ENCODE peak calls at places on chromosomes 11 and 22, in eight cellular contexts. One of them, this sample, is unnamed.

GRCh38 chr11:2320591-2321310 is 18.9 kb downstream of the TSPAN32 start:
- DNase-seq in NCI-H2171 treated with DMSO at 0.1 percent for 48 hours: no peak
- DNase-seq in substantia nigra: no peak
- DNase-seq in AML-193: no peak
- DNase-seq in stimulated activated CD4-positive, alpha-beta T cell treated with anti-CD3 and anti-CD28 coated beads, Interleukin-15, amount 100 ng/mL, for 24 hours: no peak
- DNase-seq in mucosa of gallbladder: no peak
- DNase-seq in activated naive CD4-positive, alpha-beta T cell: no peak
- DNase-seq in foreskin fibroblast: no peak
- DNase-seq in this sample: no peak

GRCh38 chr11:25981998-25982397 is 349.9 kb upstream of the ANO3 start:
- DNase-seq in activated naive CD4-positive, alpha-beta T cell: no peak
- DNase-seq in mucosa of gallbladder: peak
- DNase-seq in AML-193: peak
- DNase-seq in NCI-H2171 treated with DMSO at 0.1 percent for 48 hours: peak
- DNase-seq in stimulated activated CD4-positive, alpha-beta T cell treated with anti-CD3 and anti-CD28 coated beads, Interleukin-15, amount 100 ng/mL, for 24 hours: no peak
- DNase-seq in foreskin fibroblast: peak
- DNase-seq in substantia nigra: no peak
- DNase-seq in this sample: peak

GRCh38 chr11:45145421-45146071 is 893 bp upstream of the PRDM11 start:
- DNase-seq in NCI-H2171 treated with DMSO at 0.1 percent for 48 hours: no peak
- DNase-seq in substantia nigra: peak
- DNase-seq in activated naive CD4-positive, alpha-beta T cell: no peak
- DNase-seq in foreskin fibroblast: peak
- DNase-seq in mucosa of gallbladder: peak
- DNase-seq in stimulated activated CD4-positive, alpha-beta T cell treated with anti-CD3 and anti-CD28 coated beads, Interleukin-15, amount 100 ng/mL, for 24 hours: peak
- DNase-seq in AML-193: no peak
- DNase-seq in this sample: peak

GRCh38 chr11:76385903-76386302 is 4.8 kb downstream of the GVQW3 start:
- DNase-seq in activated naive CD4-positive, alpha-beta T cell: no peak
- DNase-seq in AML-193: no peak
- DNase-seq in mucosa of gallbladder: peak
- DNase-seq in foreskin fibroblast: peak
- DNase-seq in substantia nigra: no peak
- DNase-seq in stimulated activated CD4-positive, alpha-beta T cell treated with anti-CD3 and anti-CD28 coated beads, Interleukin-15, amount 100 ng/mL, for 24 hours: no peak
- DNase-seq in NCI-H2171 treated with DMSO at 0.1 percent for 48 hours: no peak
- DNase-seq in this sample: no peak

GRCh38 chr11:68271781-68272608 is at the start of gene C11orf24:
- DNase-seq in AML-193: peak
- DNase-seq in mucosa of gallbladder: peak
- DNase-seq in stimulated activated CD4-positive, alpha-beta T cell treated with anti-CD3 and anti-CD28 coated beads, Interleukin-15, amount 100 ng/mL, for 24 hours: peak
- DNase-seq in substantia nigra: peak
- DNase-seq in activated naive CD4-positive, alpha-beta T cell: peak
- DNase-seq in NCI-H2171 treated with DMSO at 0.1 percent for 48 hours: peak
- DNase-seq in foreskin fibroblast: peak
- DNase-seq in this sample: peak

GRCh38 chr11:118042791-118043190 is 34.1 kb upstream of the TMPRSS4 start:
- DNase-seq in AML-193: no peak
- DNase-seq in substantia nigra: no peak
- DNase-seq in activated naive CD4-positive, alpha-beta T cell: no peak
- DNase-seq in NCI-H2171 treated with DMSO at 0.1 percent for 48 hours: no peak
- DNase-seq in mucosa of gallbladder: no peak
- DNase-seq in stimulated activated CD4-positive, alpha-beta T cell treated with anti-CD3 and anti-CD28 coated beads, Interleukin-15, amount 100 ng/mL, for 24 hours: no peak
- DNase-seq in foreskin fibroblast: no peak
- DNase-seq in this sample: no peak

GRCh38 chr11:1708716-1709115 is 11.7 kb downstream of the KRTAP5-6 start:
- DNase-seq in stimulated activated CD4-positive, alpha-beta T cell treated with anti-CD3 and anti-CD28 coated beads, Interleukin-15, amount 100 ng/mL, for 24 hours: no peak
- DNase-seq in activated naive CD4-positive, alpha-beta T cell: no peak
- DNase-seq in AML-193: no peak
- DNase-seq in substantia nigra: no peak
- DNase-seq in foreskin fibroblast: no peak
- DNase-seq in mucosa of gallbladder: no peak
- DNase-seq in NCI-H2171 treated with DMSO at 0.1 percent for 48 hours: no peak
- DNase-seq in this sample: no peak

GRCh38 chr11:17738350-17739207 is 4.0 kb downstream of the KCNC1 start:
- DNase-seq in foreskin fibroblast: no peak
- DNase-seq in NCI-H2171 treated with DMSO at 0.1 percent for 48 hours: no peak
- DNase-seq in AML-193: no peak
- DNase-seq in substantia nigra: no peak
- DNase-seq in stimulated activated CD4-positive, alpha-beta T cell treated with anti-CD3 and anti-CD28 coated beads, Interleukin-15, amount 100 ng/mL, for 24 hours: no peak
- DNase-seq in activated naive CD4-positive, alpha-beta T cell: no peak
- DNase-seq in mucosa of gallbladder: no peak
- DNase-seq in this sample: no peak

GRCh38 chr11:65650547-65651338 is 12.0 kb downstream of the RELA start:
- DNase-seq in NCI-H2171 treated with DMSO at 0.1 percent for 48 hours: no peak
- DNase-seq in foreskin fibroblast: no peak
- DNase-seq in activated naive CD4-positive, alpha-beta T cell: no peak
- DNase-seq in substantia nigra: no peak
- DNase-seq in AML-193: no peak
- DNase-seq in mucosa of gallbladder: no peak
- DNase-seq in stimulated activated CD4-positive, alpha-beta T cell treated with anti-CD3 and anti-CD28 coated beads, Interleukin-15, amount 100 ng/mL, for 24 hours: peak
- DNase-seq in this sample: no peak

GRCh38 chr22:30485362-30485988 is 13.7 kb upstream of the SEC14L3 start:
- DNase-seq in AML-193: peak
- DNase-seq in NCI-H2171 treated with DMSO at 0.1 percent for 48 hours: peak
- DNase-seq in stimulated activated CD4-positive, alpha-beta T cell treated with anti-CD3 and anti-CD28 coated beads, Interleukin-15, amount 100 ng/mL, for 24 hours: peak
- DNase-seq in activated naive CD4-positive, alpha-beta T cell: peak
- DNase-seq in foreskin fibroblast: peak
- DNase-seq in substantia nigra: peak
- DNase-seq in mucosa of gallbladder: peak
- DNase-seq in this sample: peak

GRCh38 chr11:65427691-65428577 is 5.3 kb downstream of the NEAT1 start:
- DNase-seq in substantia nigra: peak
- DNase-seq in activated naive CD4-positive, alpha-beta T cell: no peak
- DNase-seq in NCI-H2171 treated with DMSO at 0.1 percent for 48 hours: no peak
- DNase-seq in mucosa of gallbladder: no peak
- DNase-seq in stimulated activated CD4-positive, alpha-beta T cell treated with anti-CD3 and anti-CD28 coated beads, Interleukin-15, amount 100 ng/mL, for 24 hours: peak
- DNase-seq in foreskin fibroblast: peak
- DNase-seq in AML-193: peak
- DNase-seq in this sample: no peak

GRCh38 chr22:21761086-21761485 is 25.5 kb upstream of the YPEL1 start:
- DNase-seq in AML-193: no peak
- DNase-seq in stimulated activated CD4-positive, alpha-beta T cell treated with anti-CD3 and anti-CD28 coated beads, Interleukin-15, amount 100 ng/mL, for 24 hours: peak
- DNase-seq in mucosa of gallbladder: no peak
- DNase-seq in foreskin fibroblast: peak
- DNase-seq in substantia nigra: no peak
- DNase-seq in NCI-H2171 treated with DMSO at 0.1 percent for 48 hours: no peak
- DNase-seq in activated naive CD4-positive, alpha-beta T cell: no peak
- DNase-seq in this sample: no peak

This sample was measured in erythroblast.